ENCODE peak calls at places on chromosomes 13 and 19, in five cellular contexts. One of them, this sample, is unnamed.

GRCh38 chr13:46165485-46166220 is 16.3 kb downstream of the LCP1 start:
- DNase-seq in osteocyte: no peak
- DNase-seq in ascending aorta: no peak
- DNase-seq in EH: no peak
- DNase-seq in RWPE1: no peak
- DNase-seq in this sample: no peak

GRCh38 chr13:23956106-23956505 is 58.8 kb upstream of the C1QTNF9B start:
- DNase-seq in osteocyte: no peak
- DNase-seq in ascending aorta: no peak
- DNase-seq in EH: peak
- DNase-seq in RWPE1: peak
- DNase-seq in this sample: no peak

GRCh38 chr13:78168981-78169380 is 250.3 kb upstream of the EDNRB start:
- DNase-seq in osteocyte: no peak
- DNase-seq in ascending aorta: no peak
- DNase-seq in EH: no peak
- DNase-seq in RWPE1: no peak
- DNase-seq in this sample: no peak

GRCh38 chr13:78409172-78409571 is 194.2 kb downstream of the POU4F1 start:
- DNase-seq in osteocyte: no peak
- DNase-seq in ascending aorta: no peak
- DNase-seq in EH: no peak
- DNase-seq in RWPE1: no peak
- DNase-seq in this sample: no peak

GRCh38 chr19:49653466-49653806 is 11.4 kb downstream of the SCAF1 start:
- DNase-seq in osteocyte: no peak
- DNase-seq in ascending aorta: no peak
- DNase-seq in EH: no peak
- DNase-seq in RWPE1: no peak
- DNase-seq in this sample: no peak

GRCh38 chr13:39451860-39452301 is 151.1 kb downstream of the LHFPL6 start:
- DNase-seq in osteocyte: no peak
- DNase-seq in ascending aorta: no peak
- DNase-seq in EH: peak
- DNase-seq in RWPE1: no peak
- DNase-seq in this sample: no peak

GRCh38 chr19:54881884-54882283 is 7.8 kb downstream of the FCAR start:
- DNase-seq in osteocyte: no peak
- DNase-seq in ascending aorta: no peak
- DNase-seq in EH: no peak
- DNase-seq in RWPE1: no peak
- DNase-seq in this sample: no peak

GRCh38 chr13:110283661-110284516 is 23.1 kb downstream of the COL4A1 start:
- DNase-seq in osteocyte: peak
- DNase-seq in ascending aorta: no peak
- DNase-seq in EH: peak
- DNase-seq in RWPE1: no peak
- DNase-seq in this sample: no peak

GRCh38 chr13:95509521-95510315 is 42.8 kb upstream of the CLDN10 start:
- DNase-seq in osteocyte: no peak
- DNase-seq in ascending aorta: no peak
- DNase-seq in EH: peak
- DNase-seq in RWPE1: peak
- DNase-seq in this sample: no peak

GRCh38 chr13:92838786-92839185 is 387.8 kb upstream of the GPC6 start:
- DNase-seq in osteocyte: no peak
- DNase-seq in ascending aorta: no peak
- DNase-seq in EH: peak
- DNase-seq in RWPE1: peak
- DNase-seq in this sample: no peak

GRCh38 chr19:9329999-9330398 is 6.0 kb downstream of the ZNF559 start:
- DNase-seq in osteocyte: no peak
- DNase-seq in ascending aorta: no peak
- DNase-seq in EH: no peak
- DNase-seq in RWPE1: no peak
- DNase-seq in this sample: no peak

GRCh38 chr13:51955841-51956603 is 55.2 kb downstream of the ATP7B start:
- DNase-seq in osteocyte: no peak
- DNase-seq in ascending aorta: no peak
- DNase-seq in EH: peak
- DNase-seq in RWPE1: no peak
- DNase-seq in this sample: no peak

GRCh38 chr13:51266642-51267041 is 44.4 kb downstream of the FAM124A start:
- DNase-seq in osteocyte: no peak
- DNase-seq in ascending aorta: no peak
- DNase-seq in EH: no peak
- DNase-seq in RWPE1: no peak
- DNase-seq in this sample: no peak

GRCh38 chr19:45645631-45646344 is 6.6 kb upstream of the EML2 start:
- DNase-seq in osteocyte: peak
- DNase-seq in ascending aorta: peak
- DNase-seq in EH: peak
- DNase-seq in RWPE1: peak
- DNase-seq in this sample: peak

GRCh38 chr19:5131866-5132561 is 163.1 kb downstream of the KDM4B start:
- DNase-seq in osteocyte: no peak
- DNase-seq in ascending aorta: no peak
- DNase-seq in EH: no peak
- DNase-seq in RWPE1: peak
- DNase-seq in this sample: no peak

This sample was measured in type B pancreatic cell.